ENCODE peak calls at places on chromosomes 16 and 17, in five cellular contexts. X is CD8-positive, alpha-beta T cell; Z is naive thymus-derived CD4-positive, alpha-beta T cell; C is ovary; J is GM23338. B is an unnamed sample. For H3K4me1, the result is how much of the 10 kb centered on the place peaks cover.

GRCh38 chr16:1610071-1610840 is 1.6 kb downstream of the IFT140 start:
- DNase-seq in X (peak), Z (peak), J (peak), C (peak), B (peak)

GRCh38 chr17:11278186-11278983 is 37.4 kb downstream of the SHISA6 start:
- DNase-seq in C (no peak), J (no peak), X (no peak), Z (no peak), B (no peak)

GRCh38 chr17:2347805-2348685 is 10.7 kb downstream of the SGSM2 start:
- DNase-seq in Z (no peak), J (peak), C (no peak), X (no peak), B (no peak)

GRCh38 chr16:71846443-71846842 is 667 bp downstream of the ATXN1L start:
- DNase-seq in J (peak), C (no peak), Z (no peak), X (no peak), B (no peak)

GRCh38 chr17:65163990-65164495 is 26.9 kb downstream of the RGS9 start:
- DNase-seq in C (no peak), Z (no peak), X (no peak), J (no peak), B (no peak)

GRCh38 chr17:5812590-5812989 is 228.3 kb upstream of the NLRP1 start:
- DNase-seq in J (no peak), X (no peak), Z (no peak), C (no peak), B (no peak)

GRCh38 chr16:55571-56136 is 2.0 kb downstream of the SNRNP25 start:
- DNase-seq in J (no peak), X (no peak), Z (no peak), C (no peak), B (no peak)

GRCh38 chr17:57694051-57694450 is 51.0 kb downstream of the CCDC182 start:
- DNase-seq in J (no peak), Z (no peak), C (no peak), X (no peak), B (no peak)

GRCh38 chr16:73057369-73058210 is 9.7 kb upstream of the ZFHX3 start:
- DNase-seq in C (peak), X (no peak), Z (no peak), J (peak), B (peak)

GRCh38 chr17:67879662-67880061 is 54.4 kb downstream of the BPTF start:
- DNase-seq in J (peak), C (no peak), Z (no peak), X (no peak), B (no peak)

GRCh38 chr17:48871551-48872351 is 20.8 kb upstream of the ATP5MC1 start:
- DNase-seq in Z (no peak), J (no peak), C (peak), X (no peak), B (peak)

GRCh38 chr17:66508896-66509843 is 206.8 kb downstream of the PRKCA start:
- DNase-seq in J (no peak), C (no peak), X (no peak), Z (no peak), B (peak)

GRCh38 chr17:10733666-10734065 is 3.8 kb upstream of the TMEM220 start:
- DNase-seq in Z (no peak), C (no peak), X (no peak), J (no peak), B (no peak)

GRCh38 chr16:86680661-86681439 is 102.5 kb downstream of the FOXL1 start:
- DNase-seq in Z (no peak), J (no peak), X (no peak), C (no peak), B (no peak)

GRCh38 chr17:80068301-80069160 is 32.1 kb downstream of the CCDC40 start:
- DNase-seq in J (no peak), X (no peak), Z (no peak), C (peak), B (peak)

GRCh38 chr16:69741519-69741918 is 13.2 kb downstream of the NOB1 start:
- DNase-seq in J (no peak), Z (no peak), X (no peak), C (no peak), B (no peak)

GRCh38 chr17:33015716-33016346 is 24.2 kb downstream of the SPACA3 start:
- DNase-seq in C (no peak), Z (no peak), X (no peak), J (no peak), B (no peak)

GRCh38 chr17:67506966-67507365 is 129.9 kb downstream of the PITPNC1 start:
- DNase-seq in J (no peak), X (no peak), Z (no peak), C (no peak), B (no peak)

GRCh38 chr16:8678068-8678927 is 3.9 kb downstream of the ABAT start:
- DNase-seq in Z (no peak), X (no peak), C (no peak), J (no peak), B (no peak)

GRCh38 chr17:55454906-55455474 is 33.4 kb upstream of the MMD start:
- DNase-seq in J (no peak), C (no peak), X (no peak), Z (no peak), B (no peak)

GRCh38 chr16:85302848-85303353 is 190.6 kb upstream of the CIBAR2 start:
- DNase-seq in J (no peak), Z (no peak), C (no peak), X (no peak), B (no peak)

GRCh38 chr17:66523378-66524174 is 221.2 kb downstream of the PRKCA start:
- DNase-seq in Z (no peak), J (no peak), X (no peak), C (no peak), B (no peak)

GRCh38 chr16:83574388-83574787 is 233.4 kb upstream of the HSBP1 start:
- DNase-seq in J (peak), Z (no peak), X (no peak), C (no peak), B (no peak)

GRCh38 chr16:51500306-51500705 is 349.2 kb upstream of the SALL1 start:
- DNase-seq in X (no peak), Z (no peak), C (no peak), J (no peak), B (no peak)

GRCh38 chr17:82146663-82147654 is 48.9 kb upstream of the FASN start:
- DNase-seq in Z (no peak), C (no peak), J (no peak), X (no peak), B (no peak)

GRCh38 chr17:31511176-31511540 is 119.7 kb downstream of the RAB11FIP4 start:
- DNase-seq in J (no peak), X (no peak), Z (no peak), C (no peak), B (no peak)

GRCh38 chr17:41919840-41920579 is 1.3 kb upstream of the ACLY start:
- DNase-seq in J (peak), X (no peak), C (peak), Z (no peak), B (no peak)

GRCh38 chr17:35129154-35129972 is 7.9 kb downstream of the FNDC8 start:
- DNase-seq in X (no peak), Z (no peak), J (no peak), C (no peak), B (no peak)

GRCh38 chr17:16939606-16940115 is 32.3 kb downstream of the TNFRSF13B start:
- DNase-seq in X (no peak), Z (no peak), C (no peak), J (no peak), B (no peak)

GRCh38 chr16:83913234-83913633 is 14.3 kb downstream of the MLYCD start:
- DNase-seq in X (no peak), C (no peak), Z (no peak), J (no peak), B (peak)

GRCh38 chr17:44605116-44605505 is 47.8 kb downstream of the FZD2 start:
- DNase-seq in C (no peak), Z (no peak), X (no peak), J (no peak), B (no peak)

GRCh38 chr17:40354191-40355122 is 10.1 kb downstream of the GJD3 start:
- DNase-seq in Z (no peak), X (no peak), J (no peak), C (no peak), B (peak)

GRCh38 chr16:85276741-85277140 is 164.5 kb upstream of the CIBAR2 start:
- DNase-seq in C (no peak), J (peak), X (no peak), Z (no peak), B (no peak)

GRCh38 chr17:73595068-73595865 is 49.0 kb downstream of the SDK2 start:
- DNase-seq in J (peak), X (no peak), Z (no peak), C (no peak), B (peak)

GRCh38 chr16:57893559-57894389 is 77.2 kb downstream of the CNGB1 start:
- DNase-seq in C (no peak), X (no peak), Z (no peak), J (peak), B (no peak)

GRCh38 chr17:18860161-18860972 is 2.4 kb downstream of the PRPSAP2 start:
- DNase-seq in Z (no peak), J (no peak), X (no peak), C (no peak), B (no peak)

GRCh38 chr17:74186498-74186897 is 17.0 kb upstream of the RPL38 start:
- DNase-seq in Z (no peak), C (no peak), J (no peak), X (no peak), B (no peak)

GRCh38 chr17:81135503-81136283 is 29.6 kb upstream of the PVALEF start:
- DNase-seq in X (no peak), C (no peak), J (no peak), Z (no peak), B (no peak)
- H3K27ac ChIP-seq in X (no peak), C (no peak), J (no peak), Z (no peak), B (no peak)

DNA sequence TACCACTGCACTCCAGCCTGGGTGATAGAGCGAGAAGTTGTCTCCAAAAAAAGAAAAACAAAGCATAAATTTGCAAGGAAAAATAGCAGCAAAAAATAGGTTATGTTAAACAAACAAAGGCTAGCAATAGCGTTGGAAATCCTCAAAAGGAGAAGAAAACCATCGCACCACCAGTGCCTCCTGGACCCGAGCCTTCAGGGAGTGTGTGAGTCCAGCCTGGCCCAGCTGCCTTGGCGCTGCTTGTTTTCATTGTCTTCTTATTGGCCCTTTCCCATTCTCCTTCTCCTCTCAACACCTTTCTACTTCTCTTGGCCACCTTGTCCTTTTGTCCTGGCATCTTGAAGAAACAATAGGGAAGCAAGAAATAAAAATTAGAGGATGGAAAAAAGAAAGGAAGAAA is 4.5 kb upstream of the UBALD2 start:
- DNase-seq in C (no peak), Z (no peak), J (no peak), X (no peak), B (no peak)
- H3K4me1 ChIP-seq in C (under half), Z (under half), J (under half), X (under half), B (under half)

GRCh38 chr17:8227238-8227581 is 16.8 kb upstream of the AURKB start:
- DNase-seq in Z (no peak), J (no peak), C (no peak), X (no peak), B (no peak)
- H3K27ac ChIP-seq in Z (peak), J (peak), C (peak), X (no peak), B (peak)

GRCh38 chr16:53775821-53776431 is 72.0 kb downstream of the FTO start:
- DNase-seq in X (no peak), C (no peak), Z (no peak), J (peak), B (peak)
- H3K4me1 ChIP-seq in X (under half), C (under half), Z (under half), J (under half), B (under half)

DNA sequence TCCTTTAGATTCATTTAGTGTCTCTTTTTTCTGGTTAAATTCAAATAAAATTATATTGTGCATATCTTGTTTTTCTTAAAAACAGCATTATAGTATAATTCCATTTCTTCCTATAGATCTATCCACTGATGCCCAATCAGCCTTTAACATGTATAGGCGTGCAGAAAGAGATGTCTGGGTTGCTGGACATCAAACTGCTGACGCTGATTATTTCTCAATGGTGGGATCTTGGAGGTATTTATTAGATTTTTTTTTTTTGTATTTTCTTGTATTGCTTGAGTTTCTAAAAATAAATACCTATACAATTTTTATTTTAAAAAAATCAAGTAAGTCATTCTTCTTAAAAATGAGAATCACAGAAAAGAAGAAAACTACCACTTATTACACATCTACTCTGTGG is 50.9 kb downstream of the COG7 start:
- DNase-seq in C (no peak), X (no peak), Z (no peak), J (no peak), B (no peak)
- H3K27ac ChIP-seq in C (no peak), X (no peak), Z (no peak), J (no peak), B (no peak)

GRCh38 chr16:4612474-4612931 is 2.2 kb downstream of the UBALD1 start:
- DNase-seq in Z (no peak), J (peak), C (no peak), X (no peak), B (no peak)

GRCh38 chr16:4612977-4613635 is 1.6 kb downstream of the UBALD1 start:
- DNase-seq in C (no peak), X (no peak), Z (no peak), J (peak), B (no peak)

GRCh38 chr16:4610011-4611005 is 4.4 kb downstream of the UBALD1 start:
- DNase-seq in X (no peak), Z (no peak), C (no peak), J (no peak), B (no peak)

GRCh38 chr16:4609200-4610010 is 5.3 kb downstream of the UBALD1 start:
- DNase-seq in X (no peak), J (no peak), C (no peak), Z (no peak), B (no peak)

GRCh38 chr16:4611337-4612023 is 3.2 kb downstream of the UBALD1 start:
- DNase-seq in X (no peak), C (no peak), J (no peak), Z (no peak), B (no peak)
- H3K4me1 ChIP-seq in X (under half), C (under half), J (under half), Z (under half), B (under half)

GRCh38 chr16:80040413-80040812 is 439.9 kb upstream of the MAF start:
- DNase-seq in C (no peak), X (no peak), J (no peak), Z (no peak), B (no peak)
- H3K27ac ChIP-seq in C (no peak), X (no peak), J (no peak), Z (no peak), B (no peak)

DNA sequence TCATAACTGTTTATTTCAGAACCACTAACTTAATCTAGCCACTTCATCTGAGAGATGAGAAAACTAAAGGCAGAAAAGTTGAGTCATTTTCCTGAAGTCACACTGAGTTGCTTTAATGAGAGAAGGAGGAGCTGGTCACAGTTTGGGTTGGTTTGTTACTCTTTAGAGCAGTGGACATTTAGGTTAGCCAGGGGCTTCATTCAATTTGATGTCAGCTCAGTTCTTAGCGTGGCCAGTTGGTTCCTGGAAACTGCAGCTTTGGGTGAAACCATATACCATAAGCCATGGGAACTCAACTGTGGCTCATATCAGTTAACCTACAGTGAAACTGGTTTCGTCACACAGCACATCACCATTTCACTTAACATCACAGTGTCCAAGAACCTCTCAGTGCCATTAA is 59.2 kb upstream of the ADORA2B start:
- DNase-seq in J (no peak), Z (no peak), C (no peak), X (no peak), B (no peak)
- H3K4me1 ChIP-seq in J (under half), Z (under half), C (under half), X (under half), B (under half)

GRCh38 chr16:26371349-26371869 is 679.6 kb downstream of the HS3ST4 start:
- DNase-seq in C (no peak), Z (no peak), J (no peak), X (no peak), B (no peak)
- H3K27ac ChIP-seq in C (no peak), Z (no peak), J (no peak), X (no peak), B (no peak)

B was measured in heart left ventricle.